ENCODE peak calls at places on chromosomes 11 and 22, in nine cellular contexts. One of them, this sample, is unnamed.
A peak's percentile ranks its signal among the peaks of the same experiment; 100 is the strongest.

GRCh38 chr11:121412000-121412587 is 40.0 kb upstream of the SORL1 start:
- DNase-seq in stomach: no peak
- DNase-seq in A549: no peak
- DNase-seq in prostate gland: no peak
- DNase-seq in suprapubic skin: no peak
- DNase-seq in tibial nerve: no peak
- DNase-seq in gastrocnemius medialis: no peak
- DNase-seq in HCT116: no peak
- DNase-seq in breast epithelium: no peak
- DNase-seq in this sample: no peak

GRCh38 chr11:62062223-62062861 is 61.5 kb upstream of the INCENP start:
- DNase-seq in stomach: no peak
- DNase-seq in A549: no peak
- DNase-seq in prostate gland: no peak
- DNase-seq in suprapubic skin: peak; percentile 28
- DNase-seq in tibial nerve: no peak
- DNase-seq in gastrocnemius medialis: no peak
- DNase-seq in HCT116: no peak
- DNase-seq in breast epithelium: no peak
- DNase-seq in this sample: no peak

GRCh38 chr11:72406536-72407507 is 27.5 kb downstream of the CLPB start:
- DNase-seq in stomach: no peak
- DNase-seq in A549: no peak
- DNase-seq in prostate gland: no peak
- DNase-seq in suprapubic skin: no peak
- DNase-seq in tibial nerve: no peak
- DNase-seq in gastrocnemius medialis: no peak
- DNase-seq in HCT116: no peak
- DNase-seq in breast epithelium: no peak
- DNase-seq in this sample: no peak

GRCh38 chr11:41456288-41456687 is 3.2 kb downstream of the LRRC4C start:
- DNase-seq in stomach: no peak
- DNase-seq in A549: no peak
- DNase-seq in prostate gland: no peak
- DNase-seq in suprapubic skin: no peak
- DNase-seq in tibial nerve: no peak
- DNase-seq in gastrocnemius medialis: no peak
- DNase-seq in HCT116: no peak
- DNase-seq in breast epithelium: no peak
- DNase-seq in this sample: no peak

GRCh38 chr22:40791241-40791640 is 27.9 kb downstream of the SLC25A17 start:
- DNase-seq in stomach: no peak
- DNase-seq in A549: no peak
- DNase-seq in prostate gland: no peak
- DNase-seq in suprapubic skin: no peak
- DNase-seq in tibial nerve: no peak
- DNase-seq in gastrocnemius medialis: no peak
- DNase-seq in HCT116: no peak
- DNase-seq in breast epithelium: no peak
- DNase-seq in this sample: no peak

GRCh38 chr11:118374729-118375128 is 15.3 kb downstream of the UBE4A start:
- DNase-seq in stomach: no peak
- DNase-seq in A549: no peak
- DNase-seq in prostate gland: no peak
- DNase-seq in suprapubic skin: no peak
- DNase-seq in tibial nerve: no peak
- DNase-seq in gastrocnemius medialis: no peak
- DNase-seq in HCT116: no peak
- DNase-seq in breast epithelium: no peak
- DNase-seq in this sample: no peak

GRCh38 chr11:68127791-68128681 is 6.8 kb upstream of the CHKA start:
- DNase-seq in stomach: peak; percentile 90
- DNase-seq in A549: no peak
- DNase-seq in prostate gland: peak; percentile 89
- DNase-seq in suprapubic skin: no peak
- DNase-seq in tibial nerve: no peak
- DNase-seq in gastrocnemius medialis: no peak
- DNase-seq in HCT116: peak; percentile 22
- DNase-seq in breast epithelium: peak; percentile 84
- DNase-seq in this sample: no peak

GRCh38 chr11:44648109-44648508 is 78.7 kb upstream of the TSPAN18 start:
- DNase-seq in stomach: no peak
- DNase-seq in A549: no peak
- DNase-seq in prostate gland: no peak
- DNase-seq in suprapubic skin: no peak
- DNase-seq in tibial nerve: no peak
- DNase-seq in gastrocnemius medialis: no peak
- DNase-seq in HCT116: no peak
- DNase-seq in breast epithelium: no peak
- DNase-seq in this sample: no peak

GRCh38 chr11:65927904-65928397 is 8.7 kb downstream of the DRAP1 start:
- DNase-seq in stomach: peak; percentile 55
- DNase-seq in A549: no peak
- DNase-seq in prostate gland: no peak
- DNase-seq in suprapubic skin: no peak
- DNase-seq in tibial nerve: no peak
- DNase-seq in gastrocnemius medialis: no peak
- DNase-seq in HCT116: no peak
- DNase-seq in breast epithelium: no peak
- DNase-seq in this sample: no peak

GRCh38 chr11:692824-693414 is 2.1 kb downstream of the DEAF1 start:
- DNase-seq in stomach: no peak
- DNase-seq in A549: no peak
- DNase-seq in prostate gland: peak; percentile 56
- DNase-seq in suprapubic skin: no peak
- DNase-seq in tibial nerve: no peak
- DNase-seq in gastrocnemius medialis: no peak
- DNase-seq in HCT116: no peak
- DNase-seq in breast epithelium: no peak
- DNase-seq in this sample: no peak

GRCh38 chr11:34509336-34509902 is 4.2 kb downstream of the ELF5 start:
- DNase-seq in stomach: no peak
- DNase-seq in A549: no peak
- DNase-seq in prostate gland: no peak
- DNase-seq in suprapubic skin: no peak
- DNase-seq in tibial nerve: no peak
- DNase-seq in gastrocnemius medialis: no peak
- DNase-seq in HCT116: no peak
- DNase-seq in breast epithelium: no peak
- DNase-seq in this sample: no peak

GRCh38 chr11:113562981-113563461 is 87.8 kb upstream of the DRD2 start:
- DNase-seq in stomach: no peak
- DNase-seq in A549: no peak
- DNase-seq in prostate gland: peak; percentile 16
- DNase-seq in suprapubic skin: no peak
- DNase-seq in tibial nerve: no peak
- DNase-seq in gastrocnemius medialis: no peak
- DNase-seq in HCT116: no peak
- DNase-seq in breast epithelium: no peak
- DNase-seq in this sample: no peak

GRCh38 chr11:8294251-8294935 is 30.7 kb upstream of the LMO1 start:
- DNase-seq in stomach: no peak
- DNase-seq in A549: no peak
- DNase-seq in prostate gland: no peak
- DNase-seq in suprapubic skin: no peak
- DNase-seq in tibial nerve: no peak
- DNase-seq in gastrocnemius medialis: no peak
- DNase-seq in HCT116: no peak
- DNase-seq in breast epithelium: no peak
- DNase-seq in this sample: no peak

GRCh38 chr11:75954039-75954438 is 139.0 kb downstream of the UVRAG start:
- DNase-seq in stomach: no peak
- DNase-seq in A549: no peak
- DNase-seq in prostate gland: no peak
- DNase-seq in suprapubic skin: no peak
- DNase-seq in tibial nerve: no peak
- DNase-seq in gastrocnemius medialis: no peak
- DNase-seq in HCT116: no peak
- DNase-seq in breast epithelium: no peak
- DNase-seq in this sample: no peak

GRCh38 chr22:43506487-43506886 is 94.7 kb downstream of the MPPED1 start:
- DNase-seq in stomach: no peak
- DNase-seq in A549: no peak
- DNase-seq in prostate gland: no peak
- DNase-seq in suprapubic skin: no peak
- DNase-seq in tibial nerve: no peak
- DNase-seq in gastrocnemius medialis: no peak
- DNase-seq in HCT116: no peak
- DNase-seq in breast epithelium: no peak
- DNase-seq in this sample: no peak

GRCh38 chr22:43504068-43504467 is 92.3 kb downstream of the MPPED1 start:
- DNase-seq in stomach: no peak
- DNase-seq in A549: no peak
- DNase-seq in prostate gland: no peak
- DNase-seq in suprapubic skin: no peak
- DNase-seq in tibial nerve: no peak
- DNase-seq in gastrocnemius medialis: no peak
- DNase-seq in HCT116: no peak
- DNase-seq in breast epithelium: no peak
- DNase-seq in this sample: no peak

GRCh38 chr22:43504666-43505261 is 93.0 kb downstream of the MPPED1 start:
- DNase-seq in stomach: no peak
- DNase-seq in A549: no peak
- DNase-seq in prostate gland: no peak
- DNase-seq in suprapubic skin: no peak
- DNase-seq in tibial nerve: no peak
- DNase-seq in gastrocnemius medialis: no peak
- DNase-seq in HCT116: no peak
- DNase-seq in breast epithelium: no peak
- DNase-seq in this sample: no peak

GRCh38 chr22:43505896-43506295 is 94.1 kb downstream of the MPPED1 start:
- DNase-seq in stomach: no peak
- DNase-seq in A549: no peak
- DNase-seq in prostate gland: no peak
- DNase-seq in suprapubic skin: no peak
- DNase-seq in tibial nerve: no peak
- DNase-seq in gastrocnemius medialis: no peak
- DNase-seq in HCT116: no peak
- DNase-seq in breast epithelium: peak; percentile 61
- DNase-seq in this sample: no peak

GRCh38 chr22:43505423-43505822 is 93.6 kb downstream of the MPPED1 start:
- DNase-seq in stomach: no peak
- DNase-seq in A549: no peak
- DNase-seq in prostate gland: no peak
- DNase-seq in suprapubic skin: no peak
- DNase-seq in tibial nerve: no peak
- DNase-seq in gastrocnemius medialis: no peak
- DNase-seq in HCT116: no peak
- DNase-seq in breast epithelium: no peak
- DNase-seq in this sample: no peak
- H3K9me3 ChIP-seq in stomach: no peaks in the 10 kb centered on the region
- H3K9me3 ChIP-seq in A549: no peaks in the 10 kb centered on the region
- H3K9me3 ChIP-seq in prostate gland: no peaks in the 10 kb centered on the region
- H3K9me3 ChIP-seq in suprapubic skin: no peaks in the 10 kb centered on the region
- H3K9me3 ChIP-seq in tibial nerve: no peaks in the 10 kb centered on the region
- H3K9me3 ChIP-seq in gastrocnemius medialis: no peaks in the 10 kb centered on the region
- H3K9me3 ChIP-seq in HCT116: no peaks in the 10 kb centered on the region
- H3K9me3 ChIP-seq in breast epithelium: no peaks in the 10 kb centered on the region
- H3K9me3 ChIP-seq in this sample: no peaks in the 10 kb centered on the region

GRCh38 chr22:32819120-32819519 is 17.6 kb downstream of the TIMP3 start:
- DNase-seq in stomach: no peak
- DNase-seq in A549: no peak
- DNase-seq in prostate gland: no peak
- DNase-seq in suprapubic skin: peak; percentile 24
- DNase-seq in tibial nerve: no peak
- DNase-seq in gastrocnemius medialis: no peak
- DNase-seq in HCT116: no peak
- DNase-seq in breast epithelium: no peak
- DNase-seq in this sample: no peak

GRCh38 chr22:32815059-32815458 is 13.6 kb downstream of the TIMP3 start:
- DNase-seq in stomach: no peak
- DNase-seq in A549: no peak
- DNase-seq in prostate gland: no peak
- DNase-seq in suprapubic skin: no peak
- DNase-seq in tibial nerve: no peak
- DNase-seq in gastrocnemius medialis: no peak
- DNase-seq in HCT116: no peak
- DNase-seq in breast epithelium: no peak
- DNase-seq in this sample: no peak

GRCh38 chr22:32815943-32816342 is 14.4 kb downstream of the TIMP3 start:
- DNase-seq in stomach: no peak
- DNase-seq in A549: no peak
- DNase-seq in prostate gland: no peak
- DNase-seq in suprapubic skin: no peak
- DNase-seq in tibial nerve: no peak
- DNase-seq in gastrocnemius medialis: no peak
- DNase-seq in HCT116: no peak
- DNase-seq in breast epithelium: no peak
- DNase-seq in this sample: no peak

GRCh38 chr22:32818446-32819115 is 17.1 kb downstream of the TIMP3 start:
- DNase-seq in stomach: no peak
- DNase-seq in A549: no peak
- DNase-seq in prostate gland: no peak
- DNase-seq in suprapubic skin: peak; percentile 39
- DNase-seq in tibial nerve: no peak
- DNase-seq in gastrocnemius medialis: no peak
- DNase-seq in HCT116: no peak
- DNase-seq in breast epithelium: no peak
- DNase-seq in this sample: no peak

DNA sequence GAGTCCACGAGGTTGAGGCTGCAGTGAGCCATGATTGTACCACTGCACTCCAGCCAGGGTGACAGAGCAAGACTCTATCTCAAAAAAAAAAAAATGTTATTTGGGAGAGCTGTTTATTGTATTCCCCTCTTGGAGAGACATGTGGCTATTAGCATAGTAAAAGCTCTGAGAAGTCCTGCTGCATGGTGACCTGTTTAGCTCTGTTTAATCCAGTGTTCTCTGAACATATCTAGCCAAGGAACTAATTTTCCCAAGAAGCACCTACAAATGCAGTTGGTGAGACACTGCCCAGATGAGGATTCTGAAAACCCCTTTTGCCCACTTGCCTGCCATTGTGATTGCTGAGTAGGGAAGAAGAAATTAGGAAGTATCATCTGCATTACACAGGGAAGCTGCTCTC is 15.6 kb downstream of the TIMP3 start:
- DNase-seq in stomach: no peak
- DNase-seq in A549: no peak
- DNase-seq in prostate gland: no peak
- DNase-seq in suprapubic skin: no peak
- DNase-seq in tibial nerve: no peak
- DNase-seq in gastrocnemius medialis: no peak
- DNase-seq in HCT116: no peak
- DNase-seq in breast epithelium: no peak
- DNase-seq in this sample: no peak
- H3K4me1 ChIP-seq in stomach: peaks cover 80% of the 10 kb centered on the region
- H3K4me1 ChIP-seq in A549: no peaks in the 10 kb centered on the region
- H3K4me1 ChIP-seq in prostate gland: no peaks in the 10 kb centered on the region
- H3K4me1 ChIP-seq in suprapubic skin: peaks cover 75% of the 10 kb centered on the region
- H3K4me1 ChIP-seq in tibial nerve: peaks cover 56% of the 10 kb centered on the region
- H3K4me1 ChIP-seq in gastrocnemius medialis: peaks cover 51% of the 10 kb centered on the region
- H3K4me1 ChIP-seq in HCT116: no peaks in the 10 kb centered on the region
- H3K4me1 ChIP-seq in breast epithelium: no peaks in the 10 kb centered on the region
- H3K4me1 ChIP-seq in this sample: peaks cover 99% of the 10 kb centered on the region

GRCh38 chr11:108498046-108498815 is at the start of gene POGLUT3:
- DNase-seq in stomach: peak; percentile 61
- DNase-seq in A549: peak; percentile 35
- DNase-seq in prostate gland: peak; percentile 29
- DNase-seq in suprapubic skin: peak; percentile 80
- DNase-seq in tibial nerve: no peak
- DNase-seq in gastrocnemius medialis: peak; percentile 4
- DNase-seq in HCT116: no peak
- DNase-seq in breast epithelium: no peak
- DNase-seq in this sample: no peak
- TF ChIP-seq POLR2A in stomach: no peak
- TF ChIP-seq POLR2A in A549: peak; percentile 29
- TF ChIP-seq POLR2A in prostate gland: no peak
- TF ChIP-seq POLR2A in suprapubic skin: no peak
- TF ChIP-seq POLR2A in tibial nerve: no peak
- TF ChIP-seq POLR2A in gastrocnemius medialis: no peak
- TF ChIP-seq POLR2A in HCT116: peak; percentile 49
- TF ChIP-seq POLR2A in breast epithelium: no peak
- TF ChIP-seq POLR2A in this sample: no peak

GRCh38 chr22:47270463-47271135 is 508.1 kb downstream of the TBC1D22A start:
- DNase-seq in stomach: no peak
- DNase-seq in A549: no peak
- DNase-seq in prostate gland: no peak
- DNase-seq in suprapubic skin: peak; percentile 28
- DNase-seq in tibial nerve: no peak
- DNase-seq in gastrocnemius medialis: no peak
- DNase-seq in HCT116: no peak
- DNase-seq in breast epithelium: no peak
- DNase-seq in this sample: no peak
- H3K9me3 ChIP-seq in stomach: peaks cover 11% of the 10 kb centered on the region
- H3K9me3 ChIP-seq in A549: no peaks in the 10 kb centered on the region
- H3K9me3 ChIP-seq in prostate gland: no peaks in the 10 kb centered on the region
- H3K9me3 ChIP-seq in suprapubic skin: no peaks in the 10 kb centered on the region
- H3K9me3 ChIP-seq in tibial nerve: no peaks in the 10 kb centered on the region
- H3K9me3 ChIP-seq in gastrocnemius medialis: no peaks in the 10 kb centered on the region
- H3K9me3 ChIP-seq in HCT116: no peaks in the 10 kb centered on the region
- H3K9me3 ChIP-seq in breast epithelium: peaks cover 11% of the 10 kb centered on the region
- H3K9me3 ChIP-seq in this sample: no peaks in the 10 kb centered on the region

This sample was measured in esophagus muscularis mucosa.